ENCODE peak calls at places on chromosomes 5 and 9, in six cellular contexts. P is fibroblast of lung; K is tibial artery; I is CD8-positive, alpha-beta T cell; Y is A549; H is cardiac muscle cell. B is an unnamed sample. For H3K4me1, the result is how much of the 10 kb centered on the place peaks cover.

GRCh38 chr9:12231832-12232231 is 461.4 kb upstream of the TYRP1 start:
- DNase-seq in H (no peak), I (no peak), Y (no peak), P (no peak), K (no peak), B (no peak)

GRCh38 chr5:170553218-170553617 is 49.4 kb downstream of the KCNIP1 start:
- DNase-seq in P (no peak), I (no peak), K (no peak), H (no peak), Y (no peak), B (no peak)

GRCh38 chr5:157890825-157891587 is 32.1 kb upstream of the CLINT1 start:
- DNase-seq in Y (peak), I (no peak), K (no peak), P (no peak), H (no peak), B (no peak)

GRCh38 chr9:2367970-2368369 is 253.6 kb upstream of the VLDLR start:
- DNase-seq in I (no peak), H (no peak), Y (no peak), K (no peak), P (no peak), B (no peak)

GRCh38 chr9:16001856-16002255 is 449.0 kb downstream of the CCDC171 start:
- DNase-seq in I (no peak), H (peak), Y (no peak), K (no peak), P (peak), B (no peak)

GRCh38 chr9:96150324-96151023 is 151.5 kb downstream of the HSD17B3 start:
- DNase-seq in Y (no peak), I (peak), H (no peak), P (no peak), K (no peak), B (no peak)

GRCh38 chr9:98132806-98133631 is 14.0 kb upstream of the TRIM14 start:
- DNase-seq in Y (no peak), I (no peak), K (peak), P (no peak), H (no peak), B (no peak)

GRCh38 chr5:178155065-178155464 is 1.4 kb upstream of the NHP2 start:
- DNase-seq in K (no peak), I (no peak), H (no peak), P (no peak), Y (no peak), B (no peak)

GRCh38 chr5:172782169-172783039 is 11.4 kb upstream of the DUSP1 start:
- DNase-seq in K (no peak), I (no peak), H (peak), Y (peak), P (peak), B (no peak)

DNA sequence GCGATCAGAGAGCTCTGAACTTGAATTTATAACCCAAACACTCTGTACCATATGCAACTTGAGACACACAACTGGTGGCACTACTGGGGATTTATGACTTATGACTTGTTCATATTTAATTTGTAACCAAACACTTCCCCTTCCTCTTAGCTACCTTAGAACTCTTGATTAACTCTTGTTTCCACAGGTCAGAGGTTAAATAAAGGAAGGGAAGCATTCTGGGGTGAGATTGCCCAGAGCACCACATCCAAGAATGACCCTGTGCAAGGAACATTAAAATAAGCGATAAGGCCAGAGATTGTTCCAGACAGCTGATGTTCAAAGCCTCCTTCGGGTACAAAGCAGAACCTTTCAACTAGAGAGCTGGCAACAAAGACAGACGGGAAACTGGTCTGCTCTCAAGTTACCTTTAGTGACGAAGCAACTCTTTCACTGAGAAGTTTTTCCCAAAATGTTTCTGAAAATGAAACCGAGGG is 242.6 kb downstream of the DENND1A start:
- DNase-seq in P (no peak), Y (no peak), K (no peak), I (no peak), H (no peak), B (no peak)
- H3K27ac ChIP-seq in P (no peak), Y (no peak), K (no peak), I (no peak), H (peak), B (no peak)

GRCh38 chr9:131500377-131500776 is 2.3 kb upstream of the POMT1 start:
- DNase-seq in I (peak), K (no peak), Y (no peak), P (no peak), H (no peak), B (no peak)
- H3K4me1 ChIP-seq in I (under half), K (under half), Y (under half), P (under half), H (under half), B (under half)

GRCh38 chr9:73573235-73573634 is 421.6 kb downstream of the ANXA1 start:
- DNase-seq in H (no peak), K (no peak), I (no peak), Y (no peak), P (no peak), B (no peak)
- H3K27ac ChIP-seq in H (no peak), K (no peak), I (no peak), Y (no peak), P (no peak), B (no peak)

DNA sequence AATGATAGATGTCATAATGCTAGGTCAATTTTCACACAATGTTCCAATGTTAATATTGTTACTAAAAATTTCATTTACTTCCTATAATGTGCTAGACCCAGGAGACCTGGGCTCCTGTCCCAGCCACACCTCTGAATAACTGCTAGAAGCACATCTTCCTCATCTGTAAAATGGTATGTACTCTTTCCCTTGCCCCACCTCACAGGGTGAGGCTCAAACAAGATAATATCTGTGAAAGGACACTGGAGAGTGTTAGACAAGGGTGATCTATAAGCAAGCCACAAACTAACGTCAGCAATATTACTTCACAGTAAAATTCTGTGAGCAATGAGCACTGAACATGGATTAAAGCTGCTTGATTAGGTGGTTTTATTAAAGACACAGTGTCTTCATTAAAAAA is 186.4 kb downstream of the EPB41L4A start:
- DNase-seq in Y (peak), I (no peak), K (no peak), P (no peak), H (no peak), B (no peak)
- H3K4me1 ChIP-seq in Y (under half), I (under half), K (under half), P (under half), H (under half), B (under half)

GRCh38 chr5:119315516-119315949 is 40.3 kb upstream of the TNFAIP8 start:
- DNase-seq in P (peak), H (peak), K (no peak), Y (peak), I (peak), B (no peak)
- H3K27ac ChIP-seq in P (no peak), H (no peak), K (no peak), Y (peak), I (peak), B (no peak)

DNA sequence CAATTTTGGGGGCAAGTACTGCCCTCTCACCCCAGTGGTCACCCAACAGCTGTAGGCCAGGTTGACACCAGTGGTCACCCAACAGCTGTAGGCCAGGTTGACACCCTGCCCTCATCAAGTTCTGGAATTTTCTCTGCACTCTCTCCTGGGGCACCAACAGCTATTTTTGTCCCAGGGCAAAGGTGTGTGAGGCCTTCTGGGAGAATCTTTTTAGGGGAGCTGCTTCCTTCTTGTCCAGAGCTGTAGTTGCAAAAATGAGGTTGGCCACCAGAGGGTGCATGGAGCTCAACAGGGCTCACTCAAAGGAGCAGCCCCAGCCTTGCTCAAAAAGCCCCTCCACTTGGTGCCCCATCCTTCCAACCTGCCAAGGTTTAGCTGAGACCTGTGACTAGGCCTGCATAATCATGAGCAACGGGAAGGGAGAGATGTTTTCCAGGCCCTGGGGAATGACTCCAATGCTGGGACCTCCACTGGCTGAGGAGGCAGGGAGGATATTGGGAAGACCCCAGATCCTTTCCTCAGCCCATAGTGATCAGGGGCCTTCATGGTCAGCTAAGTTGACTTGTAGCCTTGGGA is 10.6 kb upstream of the P4HA2 start:
- DNase-seq in I (peak), Y (peak), P (peak), K (peak), H (peak), B (peak)
- H3K4me1 ChIP-seq in I (under half), Y (under half), P (under half), K (under half), H (under half), B (under half)

GRCh38 chr5:137462816-137463520 is 36.2 kb downstream of the SPOCK1 start:
- DNase-seq in I (no peak), H (no peak), Y (no peak), K (no peak), P (no peak), B (no peak)

GRCh38 chr5:137470111-137470920 is 28.8 kb downstream of the SPOCK1 start:
- DNase-seq in I (no peak), P (peak), K (peak), Y (peak), H (peak), B (peak)

GRCh38 chr5:137461636-137462596 is 37.2 kb downstream of the SPOCK1 start:
- DNase-seq in K (no peak), I (no peak), P (no peak), H (no peak), Y (no peak), B (no peak)

GRCh38 chr5:137466888-137467287 is 32.2 kb downstream of the SPOCK1 start:
- DNase-seq in P (no peak), Y (no peak), I (no peak), H (peak), K (peak), B (peak)

GRCh38 chr5:137465930-137466329 is 33.2 kb downstream of the SPOCK1 start:
- DNase-seq in K (no peak), H (no peak), I (no peak), Y (no peak), P (no peak), B (no peak)
- H3K27ac ChIP-seq in K (peak), H (no peak), I (no peak), Y (no peak), P (no peak), B (no peak)